ENCODE peak calls at places on chromosome 2, in four cellular contexts. N is prostate gland, M is upper lobe of left lung, W is HepG2. J is an unnamed sample.

GRCh38 chr2:173044686-173045085 is 31.0 kb upstream of the MAP3K20 start:
- DNase-seq in N (no peak), M (no peak), W (no peak), J (no peak)

GRCh38 chr2:20231632-20232031 is 6.7 kb upstream of the SDC1 start:
- DNase-seq in N (peak), M (peak), W (peak), J (no peak)

GRCh38 chr2:38232454-38232853 is 144.6 kb downstream of the ATL2 start:
- DNase-seq in N (no peak), M (no peak), W (no peak), J (no peak)

GRCh38 chr2:51103205-51103604 is 71.3 kb upstream of the NRXN1 start:
- DNase-seq in N (no peak), M (peak), W (peak), J (peak)

GRCh38 chr2:236008006-236008405 is 160.2 kb downstream of the GBX2 start:
- DNase-seq in N (no peak), M (no peak), W (no peak), J (no peak)

GRCh38 chr2:148523315-148523714 is 121.2 kb upstream of the EPC2 start:
- DNase-seq in N (no peak), M (no peak), W (no peak), J (no peak)

GRCh38 chr2:120222186-120223033 is 790 bp downstream of the TMEM185B start:
- DNase-seq in N (no peak), M (no peak), W (no peak), J (no peak)

GRCh38 chr2:8229546-8229986 is 452.3 kb upstream of the ID2 start:
- DNase-seq in N (peak), M (peak), W (peak), J (peak)

GRCh38 chr2:205685314-205686230 is 3.3 kb downstream of the NRP2 start:
- DNase-seq in N (no peak), M (peak), W (no peak), J (no peak)

GRCh38 chr2:159298967-159299366 is 12.5 kb upstream of the WDSUB1 start:
- DNase-seq in N (no peak), M (no peak), W (no peak), J (no peak)

GRCh38 chr2:196610796-196611195 is 28.7 kb upstream of the CCDC150 start:
- DNase-seq in N (no peak), M (no peak), W (no peak), J (no peak)

GRCh38 chr2:7075834-7076233 is 158.6 kb downstream of the RNF144A start:
- DNase-seq in N (no peak), M (no peak), W (no peak), J (no peak)

GRCh38 chr2:167386694-167387093 is 498.4 kb downstream of the XIRP2 start:
- DNase-seq in N (no peak), M (no peak), W (no peak), J (no peak)
- TF ChIP-seq POLR2AphosphoS5 in N (no peak), M (no peak), W (no peak), J (no peak)

DNA sequence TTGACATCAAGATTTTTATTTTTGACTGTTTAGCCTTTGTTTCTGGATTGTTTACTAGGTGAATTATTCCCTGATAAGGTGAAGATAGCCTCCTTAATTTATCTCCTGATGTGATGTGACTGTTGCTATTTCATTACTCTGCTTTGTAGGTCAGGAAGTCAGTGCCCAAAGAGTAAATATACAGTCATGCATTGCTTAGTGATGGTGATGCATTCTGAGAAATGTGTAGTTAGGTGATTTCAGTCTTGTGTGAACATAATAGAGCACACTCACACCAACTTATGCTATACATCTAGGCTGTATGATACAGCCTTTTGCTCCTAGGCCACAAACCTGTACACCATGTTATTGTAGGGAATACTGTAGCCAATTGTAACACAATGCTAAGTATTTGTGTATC is 102.4 kb upstream of the THUMPD2 start:
- DNase-seq in N (no peak), M (no peak), W (no peak), J (no peak)
- TF ChIP-seq POLR2AphosphoS5 in N (no peak), M (no peak), W (no peak), J (no peak)

DNA sequence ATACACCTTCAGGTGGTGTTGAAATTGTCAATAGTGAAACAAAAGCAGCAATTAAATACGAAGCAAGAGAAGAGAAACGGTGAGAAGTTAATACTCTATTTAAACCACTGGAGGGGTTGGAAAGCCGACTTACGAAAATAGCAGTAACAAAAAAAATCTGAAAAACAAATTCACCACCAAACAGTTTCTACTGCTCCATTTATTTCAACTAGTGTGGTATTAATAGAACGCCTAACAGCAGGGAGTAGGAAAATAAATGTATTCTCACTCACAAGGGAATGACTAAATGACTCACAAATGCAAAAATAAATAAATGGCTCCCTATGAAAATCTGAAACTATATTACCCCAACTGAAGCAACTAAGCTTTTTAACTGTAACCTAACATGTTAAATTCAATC is 102.8 kb downstream of the CPO start:
- DNase-seq in N (no peak), M (no peak), W (no peak), J (no peak)
- TF ChIP-seq POLR2AphosphoS5 in N (no peak), M (no peak), W (no peak), J (no peak)

GRCh38 chr2:218128781-218129478 is 3.1 kb downstream of the CXCR2 start:
- DNase-seq in N (no peak), M (no peak), W (no peak), J (no peak)

GRCh38 chr2:218125095-218125494 is 733 bp upstream of the CXCR2 start:
- DNase-seq in N (no peak), M (no peak), W (no peak), J (no peak)

GRCh38 chr2:218123986-218124385 is 1.8 kb upstream of the CXCR2 start:
- DNase-seq in N (no peak), M (no peak), W (no peak), J (no peak)

GRCh38 chr2:218127929-218128455 is 2.2 kb downstream of the CXCR2 start:
- DNase-seq in N (no peak), M (no peak), W (no peak), J (no peak)

GRCh38 chr2:218125626-218126080 is at the start of gene CXCR2:
- DNase-seq in N (peak), M (peak), W (no peak), J (peak)
- TF ChIP-seq POLR2AphosphoS5 in N (no peak), M (no peak), W (no peak), J (no peak)

GRCh38 chr2:188770296-188770695 is 203.9 kb upstream of the COL3A1 start:
- DNase-seq in N (no peak), M (no peak), W (no peak), J (no peak)

GRCh38 chr2:188766086-188766856 is 207.9 kb upstream of the COL3A1 start:
- DNase-seq in N (no peak), M (no peak), W (no peak), J (no peak)

GRCh38 chr2:188765522-188765921 is 208.7 kb upstream of the COL3A1 start:
- DNase-seq in N (no peak), M (no peak), W (peak), J (no peak)
- TF ChIP-seq POLR2AphosphoS5 in N (no peak), M (no peak), W (no peak), J (no peak)

DNA sequence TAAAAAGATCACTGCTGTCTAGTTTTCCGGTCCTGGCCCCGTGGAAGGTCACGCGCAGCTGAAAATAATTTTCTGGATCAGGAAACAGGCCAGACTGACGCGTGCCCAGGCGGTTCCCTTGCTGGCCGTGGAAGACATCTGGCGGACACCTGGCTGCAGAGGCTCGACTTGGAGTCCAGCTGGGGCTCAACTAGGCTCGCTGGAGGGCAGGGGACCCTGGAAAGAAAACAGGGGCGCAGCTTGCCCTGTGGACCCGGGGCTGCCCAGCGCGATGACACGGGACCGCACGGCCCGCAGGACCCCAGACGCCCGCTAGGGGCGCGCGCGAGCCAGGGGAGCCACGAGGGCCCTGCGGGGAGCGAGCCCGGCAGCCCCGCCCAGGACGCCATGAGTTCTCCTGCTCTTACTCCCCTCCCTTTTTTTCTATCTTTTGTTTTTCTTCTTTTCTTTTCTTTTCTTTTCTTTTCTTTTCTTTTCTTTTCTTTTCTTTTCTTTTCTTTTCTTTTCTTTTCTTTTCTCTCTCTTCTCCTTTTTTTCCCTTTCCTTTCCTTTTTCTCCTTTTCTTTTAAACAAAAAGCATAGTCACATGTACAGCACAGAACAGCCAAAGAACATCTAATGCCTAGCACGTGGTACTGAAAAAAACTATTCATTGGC is 43.2 kb upstream of the UBE2F start:
- DNase-seq in N (peak), M (peak), W (peak), J (peak)
- TF ChIP-seq POLR2AphosphoS5 in N (peak), M (peak), W (no peak), J (peak)

DNA sequence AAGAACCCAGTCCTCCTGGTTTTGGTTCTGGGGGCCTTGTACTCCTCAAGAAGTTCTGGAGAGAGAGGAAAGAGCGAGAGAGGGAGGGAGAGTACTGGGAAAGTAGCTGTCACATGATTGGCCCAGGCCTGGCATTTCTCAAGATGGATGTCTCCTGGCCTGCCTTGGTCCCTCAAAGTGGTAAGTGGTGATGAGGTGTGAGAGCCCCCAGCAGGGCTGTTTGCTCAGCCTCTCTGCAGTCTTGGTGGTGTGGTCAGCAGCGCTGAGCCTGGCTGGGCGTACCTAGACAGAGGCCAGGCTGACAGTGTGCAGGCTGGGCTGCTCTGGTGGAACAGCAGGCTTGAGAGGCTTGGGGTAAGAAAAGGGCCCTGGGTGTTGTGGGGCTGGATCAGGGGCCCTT is 2.5 kb downstream of the SPEG start:
- DNase-seq in N (no peak), M (no peak), W (no peak), J (peak)
- TF ChIP-seq POLR2AphosphoS5 in N (no peak), M (no peak), W (no peak), J (no peak)

DNA sequence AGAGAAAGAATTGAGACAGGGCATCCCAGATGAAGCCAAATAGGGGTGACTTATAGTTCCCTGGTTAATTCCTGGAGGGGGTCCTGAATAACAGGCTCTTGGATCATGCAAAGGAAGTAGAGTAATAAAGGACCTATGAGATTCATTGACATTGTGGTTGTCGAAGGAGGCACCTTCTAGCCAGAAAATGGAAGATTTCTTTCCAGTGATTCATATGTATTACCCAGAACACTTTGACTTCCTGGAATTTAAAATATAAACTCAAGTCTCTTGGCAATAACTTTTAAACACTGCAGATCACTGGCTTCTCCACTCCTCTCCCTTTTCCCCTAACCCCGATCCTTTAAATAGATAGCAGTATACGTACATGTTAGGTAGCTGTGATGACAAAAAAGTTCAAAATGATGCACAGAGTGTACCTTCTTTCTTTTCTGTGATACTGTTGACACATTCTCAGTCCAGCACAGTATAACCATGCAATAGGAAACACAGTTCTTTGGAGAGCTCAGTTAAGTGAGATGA is 211.8 kb downstream of the LTBP1 start:
- DNase-seq in N (no peak), M (no peak), W (no peak), J (no peak)
- TF ChIP-seq POLR2AphosphoS5 in N (no peak), M (no peak), W (no peak), J (no peak)

GRCh38 chr2:85539361-85540130 is 578 bp downstream of the MAT2A start:
- DNase-seq in N (peak), M (peak), W (peak), J (peak)
- TF ChIP-seq POLR2AphosphoS5 in N (peak), M (peak), W (no peak), J (peak)

J was measured in spleen.